ENCODE peak calls at places on chromosomes 1 and 21, in ten cellular contexts. M is psoas muscle; F is cardiac muscle cell; G is left lung; H is effector memory CD4-positive, alpha-beta T cell; N is ovary; O is IMR-90; Y is GM23338; E is CD8-positive, alpha-beta memory T cell; D is A549. L is an unnamed sample.
A peak's percentile ranks its signal among the peaks of the same experiment; 100 is the strongest.

GRCh38 chr1:169885207-169885606 is 8.5 kb downstream of the SCYL3 start:
- DNase-seq in O (peak; percentile 24), F (no peak), D (no peak), G (no peak), E (no peak), N (no peak), M (no peak), Y (no peak), H (no peak), L (no peak)

GRCh38 chr1:206110161-206110560 is 7.0 kb downstream of the AVPR1B start:
- DNase-seq in H (no peak), G (no peak), N (no peak), M (no peak), O (no peak), E (no peak), D (no peak), Y (no peak), F (no peak), L (peak; percentile 58)

GRCh38 chr1:198701766-198702539 is 63.1 kb downstream of the PTPRC start:
- DNase-seq in Y (peak; percentile 46), N (no peak), M (no peak), D (no peak), H (no peak), G (no peak), O (no peak), E (no peak), F (no peak), L (no peak)

GRCh38 chr1:66271904-66272254 is 262.1 kb upstream of the SGIP1 start:
- DNase-seq in M (peak; percentile 67), E (no peak), D (peak; percentile 25), Y (no peak), N (peak; percentile 57), H (no peak), O (peak; percentile 69), G (peak; percentile 76), F (no peak), L (peak; percentile 65)

GRCh38 chr1:198880818-198881597 is 242.2 kb downstream of the PTPRC start:
- DNase-seq in H (no peak), E (no peak), M (no peak), F (no peak), O (peak; percentile 97), D (peak; percentile 9), G (no peak), N (no peak), Y (no peak), L (no peak)

GRCh38 chr1:160837558-160838205 is 25.0 kb downstream of the CD244 start:
- DNase-seq in E (peak; percentile 78), O (no peak), H (peak; percentile 68), G (peak; percentile 34), F (no peak), D (no peak), Y (no peak), N (peak; percentile 64), M (peak; percentile 63), L (no peak)

GRCh38 chr1:165403835-165404482 is 41.0 kb downstream of the RXRG start:
- DNase-seq in N (no peak), Y (peak; percentile 78), D (peak; percentile 28), F (peak; percentile 57), M (no peak), E (no peak), O (no peak), H (no peak), G (no peak), L (no peak)

GRCh38 chr21:31180256-31181088 is 142.2 kb upstream of the KRTAP19-8 start:
- DNase-seq in N (no peak), Y (peak; percentile 69), F (peak; percentile 56), D (peak; percentile 9), G (no peak), O (peak; percentile 54), H (no peak), E (no peak), M (no peak), L (no peak)

DNA sequence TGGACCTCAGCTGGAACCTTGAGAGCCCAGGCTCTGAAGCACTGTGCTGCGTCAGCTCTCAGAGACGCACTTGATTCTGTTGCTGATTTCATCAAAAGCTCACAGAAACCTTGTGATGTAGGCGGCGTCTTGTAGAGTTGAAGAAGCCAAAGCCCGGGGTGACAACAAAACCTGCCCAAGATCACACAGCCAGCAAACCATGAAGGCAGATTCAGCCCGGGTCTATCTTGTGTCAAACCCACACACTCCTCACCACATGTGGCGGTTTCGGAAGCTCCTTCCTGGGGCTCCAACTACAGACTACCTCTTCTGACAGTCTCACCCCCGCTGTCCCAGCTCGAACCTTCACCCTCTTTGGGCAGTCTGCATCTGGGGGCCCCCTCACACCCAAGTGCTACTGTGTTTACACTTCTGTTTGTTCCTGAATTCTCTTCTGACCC is 50.4 kb downstream of the TENT5C start:
- DNase-seq in E (peak; percentile 72), H (peak; percentile 79), N (no peak), G (peak; percentile 40), M (no peak), O (no peak), Y (no peak), F (no peak), D (no peak), L (no peak)
- H3K27ac ChIP-seq in E (peak overlapping the region; percentile 69), H (peak overlapping the region; percentile 42), N (no peak overlapping the region), G (no peak overlapping the region), M (peak overlapping the region; percentile 72), O (no peak overlapping the region), Y (no peak overlapping the region), F (no peak overlapping the region), D (peak overlapping the region; percentile 66), L (no peak overlapping the region)

GRCh38 chr1:95369985-95370670 is 136.1 kb downstream of the RWDD3 start:
- DNase-seq in H (no peak), N (no peak), O (no peak), D (no peak), M (no peak), F (no peak), E (no peak), G (no peak), Y (no peak), L (no peak)

GRCh38 chr1:95371666-95372320 is 137.8 kb downstream of the RWDD3 start:
- DNase-seq in O (no peak), N (no peak), M (no peak), Y (no peak), D (no peak), F (no peak), E (no peak), H (no peak), G (no peak), L (no peak)

GRCh38 chr1:95366498-95366897 is 132.5 kb downstream of the RWDD3 start:
- DNase-seq in O (no peak), N (no peak), D (no peak), Y (no peak), H (no peak), F (no peak), M (no peak), E (no peak), G (no peak), L (no peak)

GRCh38 chr1:95368178-95368577 is 134.2 kb downstream of the RWDD3 start:
- DNase-seq in G (no peak), F (no peak), O (no peak), E (no peak), M (no peak), H (no peak), D (no peak), N (no peak), Y (no peak), L (no peak)

GRCh38 chr1:95370671-95370992 is 136.6 kb downstream of the RWDD3 start:
- DNase-seq in E (no peak), Y (no peak), D (no peak), G (no peak), F (no peak), N (no peak), H (no peak), O (no peak), M (no peak), L (no peak)
- H3K4me1 ChIP-seq in E (no peaks in the 10 kb centered on the region), Y (no peaks in the 10 kb centered on the region), D (no peaks in the 10 kb centered on the region), G (no peaks in the 10 kb centered on the region), F (no peaks in the 10 kb centered on the region), N (no peaks in the 10 kb centered on the region), H (no peaks in the 10 kb centered on the region), O (no peaks in the 10 kb centered on the region), M (no peaks in the 10 kb centered on the region), L (no peaks in the 10 kb centered on the region)

DNA sequence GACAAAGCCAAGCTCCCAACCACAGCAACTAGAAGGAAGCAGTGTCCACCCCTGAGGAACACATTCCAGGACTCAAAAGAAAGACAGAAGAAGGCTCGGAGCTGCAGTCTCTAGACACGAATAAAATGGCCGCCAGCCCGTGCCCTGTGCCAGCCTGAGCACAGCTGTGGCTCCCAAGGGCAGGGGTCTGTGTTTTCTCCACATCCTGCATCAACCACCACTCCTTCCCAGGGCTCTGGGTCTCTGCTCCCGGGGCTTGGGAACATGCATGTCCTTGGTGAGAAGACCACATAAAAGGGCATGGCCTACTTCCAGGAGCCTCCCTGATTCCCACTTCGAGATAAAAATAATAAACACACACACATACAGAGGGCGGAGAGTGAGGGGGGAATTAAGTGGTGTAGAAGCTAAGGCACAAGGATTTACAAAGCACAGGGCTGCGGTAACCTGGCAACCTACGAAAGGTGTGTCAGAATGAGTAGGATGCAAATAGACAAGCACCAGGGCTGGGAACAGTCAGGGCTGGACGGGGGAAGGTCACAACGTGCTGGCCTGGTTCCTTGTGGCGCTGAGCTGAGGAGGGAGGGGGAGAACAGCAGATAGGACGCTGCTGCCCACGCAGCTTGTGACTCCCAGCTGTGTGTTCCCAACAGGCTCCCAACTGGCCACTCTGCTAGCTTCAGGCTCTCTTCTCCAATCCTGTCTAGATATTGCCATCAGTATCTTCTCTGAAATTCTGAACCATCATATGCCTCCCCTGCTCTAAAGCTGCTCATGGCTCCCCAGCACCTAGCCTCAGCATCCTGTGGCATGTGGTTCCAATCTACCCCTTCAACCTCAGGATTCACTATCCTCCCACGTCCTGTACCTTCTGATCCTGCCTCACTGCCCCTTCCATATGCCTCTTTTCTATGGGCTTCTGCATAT is 72.5 kb downstream of the CD34 start:
- DNase-seq in E (no peak), N (peak; percentile 85), F (no peak), O (no peak), Y (no peak), G (no peak), H (no peak), M (peak; percentile 76), D (no peak), L (no peak)
- H3K27ac ChIP-seq in E (no peak overlapping the region), N (peak overlapping the region; percentile 9), F (no peak overlapping the region), O (no peak overlapping the region), Y (no peak overlapping the region), G (no peak overlapping the region), H (no peak overlapping the region), M (peak overlapping the region; percentile 46), D (no peak overlapping the region), L (peak overlapping the region; percentile 47)

GRCh38 chr1:33338495-33339211 is 17.8 kb upstream of the A3GALT2 start:
- DNase-seq in Y (peak; percentile 63), M (peak; percentile 76), F (peak; percentile 28), N (peak; percentile 68), O (peak; percentile 87), G (peak; percentile 63), E (no peak), H (no peak), D (no peak), L (no peak)

GRCh38 chr1:33334081-33334552 is 13.2 kb upstream of the A3GALT2 start:
- DNase-seq in G (no peak), M (peak; percentile 86), H (no peak), E (no peak), N (peak; percentile 56), D (no peak), Y (no peak), O (no peak), F (no peak), L (no peak)

GRCh38 chr1:33335020-33335419 is 14.1 kb upstream of the A3GALT2 start:
- DNase-seq in H (no peak), D (no peak), E (no peak), N (no peak), M (no peak), O (no peak), Y (no peak), G (no peak), F (no peak), L (no peak)

GRCh38 chr1:33337994-33338494 is 17.1 kb upstream of the A3GALT2 start:
- DNase-seq in N (no peak), G (no peak), H (no peak), D (no peak), M (no peak), Y (no peak), E (no peak), F (no peak), O (peak; percentile 66), L (no peak)

DNA sequence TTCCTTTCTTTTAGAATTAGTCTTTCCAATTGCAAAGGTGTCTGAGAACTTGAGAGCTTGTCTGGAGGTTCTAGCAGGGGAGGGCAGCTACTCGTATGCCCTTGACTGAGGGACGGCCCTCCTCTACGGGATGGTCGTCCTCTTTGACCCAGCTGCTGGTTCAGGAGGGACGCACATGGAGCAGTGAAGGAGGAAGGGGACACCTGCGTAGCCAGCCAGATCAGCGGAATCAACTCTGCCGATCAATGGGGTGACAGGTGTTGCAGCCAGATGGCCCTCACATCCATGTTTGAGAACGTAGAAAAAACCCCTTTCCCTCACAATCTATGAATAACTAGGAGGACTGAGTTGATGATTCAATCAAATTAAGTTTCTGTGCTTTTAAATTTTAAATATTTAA is 15.7 kb upstream of the A3GALT2 start:
- DNase-seq in F (no peak), E (no peak), O (no peak), G (no peak), D (no peak), H (no peak), N (no peak), M (no peak), Y (no peak), L (no peak)
- H3K4me1 ChIP-seq in F (peaks cover 38% of the 10 kb centered on the region), E (peaks cover 10% of the 10 kb centered on the region), O (peaks cover 53% of the 10 kb centered on the region), G (peaks cover 100% of the 10 kb centered on the region), D (peaks cover 52% of the 10 kb centered on the region), H (no peaks in the 10 kb centered on the region), N (peaks cover 34% of the 10 kb centered on the region), M (peaks cover 100% of the 10 kb centered on the region), Y (peaks cover 47% of the 10 kb centered on the region), L (peaks cover 95% of the 10 kb centered on the region)